ENCODE peak calls at places on chromosome 12, in six cellular contexts. G is fibroblast of lung, X is mammary epithelial cell, T is endodermal cell, Y is IMR-90, C is neural progenitor cell. M is an unnamed sample.

GRCh38 chr12:48979602-48980388 is 1.7 kb downstream of the WNT1 start:
- DNase-seq in C (peak; percentile 56), X (no peak), G (no peak), T (no peak), Y (no peak), M (peak; percentile 42)

GRCh38 chr12:3293446-3294161 is 197.4 kb upstream of the PRMT8 start:
- DNase-seq in Y (peak; percentile 55), T (no peak), X (peak; percentile 24), C (no peak), G (peak; percentile 62), M (peak; percentile 83)

GRCh38 chr12:3872800-3873636 is at the start of gene PARP11:
- DNase-seq in C (peak; percentile 98), G (peak; percentile 97), Y (peak; percentile 95), T (peak; percentile 99), X (peak; percentile 94), M (peak; percentile 100)

GRCh38 chr12:42932937-42933336 is 343.4 kb upstream of the PRICKLE1 start:
- DNase-seq in T (no peak), Y (no peak), G (no peak), X (no peak), C (no peak), M (no peak)

GRCh38 chr12:5013206-5013830 is 30.4 kb upstream of the KCNA5 start:
- DNase-seq in X (peak; percentile 5), C (no peak), T (no peak), G (peak; percentile 66), Y (no peak), M (no peak)

GRCh38 chr12:57475271-57476161 is 4.2 kb downstream of the ARHGAP9 start:
- DNase-seq in T (peak; percentile 87), X (no peak), C (peak; percentile 68), G (peak; percentile 26), Y (no peak), M (peak; percentile 70)

GRCh38 chr12:115710104-115710564 is 567.4 kb downstream of the MED13L start:
- DNase-seq in Y (peak; percentile 63), C (no peak), X (peak; percentile 21), T (peak; percentile 61), G (peak; percentile 64), M (peak; percentile 66)

GRCh38 chr12:63151898-63152700 is 1.1 kb upstream of the AVPR1A start:
- DNase-seq in C (peak; percentile 88), Y (peak; percentile 24), T (peak; percentile 93), X (peak; percentile 28), G (peak; percentile 38), M (peak; percentile 62)

GRCh38 chr12:58310828-58311273 is 369.5 kb downstream of the ATP23 start:
- DNase-seq in T (no peak), X (peak; percentile 97), Y (peak; percentile 99), C (no peak), G (peak; percentile 99), M (peak; percentile 97)

GRCh38 chr12:87266305-87266704 is 762.9 kb downstream of the C12orf50 start:
- DNase-seq in C (peak; percentile 17), Y (no peak), T (no peak), X (no peak), G (no peak), M (peak; percentile 21)

GRCh38 chr12:45259732-45260480 is 44.0 kb downstream of the ANO6 start:
- DNase-seq in Y (peak; percentile 84), G (peak; percentile 55), T (no peak), C (peak; percentile 50), X (peak; percentile 44), M (peak; percentile 70)

GRCh38 chr12:75550401-75550851 is 39.0 kb upstream of the KRR1 start:
- DNase-seq in G (peak; percentile 76), C (no peak), T (no peak), Y (peak; percentile 29), X (no peak), M (peak; percentile 6)

GRCh38 chr12:104249017-104249416 is 33.4 kb downstream of the TXNRD1 start:
- DNase-seq in T (no peak), X (no peak), C (no peak), G (no peak), Y (no peak), M (no peak)

GRCh38 chr12:46567667-46568066 is 195.1 kb upstream of the SLC38A2 start:
- DNase-seq in Y (no peak), C (no peak), T (no peak), X (no peak), G (no peak), M (no peak)

GRCh38 chr12:89316705-89317139 is 35.6 kb downstream of the DUSP6 start:
- DNase-seq in Y (no peak), C (peak; percentile 87), G (no peak), T (no peak), X (no peak), M (no peak)

GRCh38 chr12:81143057-81143456 is 65.2 kb downstream of the ACSS3 start:
- DNase-seq in X (no peak), C (no peak), Y (no peak), G (no peak), T (no peak), M (no peak)

GRCh38 chr12:131233737-131234474 is 280.2 kb downstream of the ADGRD1 start:
- DNase-seq in X (no peak), Y (no peak), T (no peak), C (no peak), G (no peak), M (no peak)

GRCh38 chr12:88634008-88634407 is 53.7 kb upstream of the KITLG start:
- DNase-seq in X (no peak), T (no peak), Y (no peak), C (no peak), G (no peak), M (no peak)

GRCh38 chr12:111954974-111955373 is 58.0 kb downstream of the TMEM116 start:
- DNase-seq in G (no peak), T (no peak), X (no peak), Y (no peak), C (no peak), M (no peak)

GRCh38 chr12:22974865-22975264 is 349.9 kb downstream of the ETNK1 start:
- DNase-seq in C (no peak), X (peak; percentile 79), Y (peak; percentile 94), T (no peak), G (peak; percentile 95), M (peak; percentile 96)

GRCh38 chr12:46382425-46382973 is 9.9 kb upstream of the SLC38A2 start:
- DNase-seq in C (no peak), Y (no peak), X (no peak), G (no peak), T (peak; percentile 68), M (peak; percentile 63)

GRCh38 chr12:3973269-3973884 is 100.2 kb upstream of the PARP11 start:
- DNase-seq in C (no peak), G (no peak), X (no peak), Y (no peak), T (no peak), M (no peak)

DNA sequence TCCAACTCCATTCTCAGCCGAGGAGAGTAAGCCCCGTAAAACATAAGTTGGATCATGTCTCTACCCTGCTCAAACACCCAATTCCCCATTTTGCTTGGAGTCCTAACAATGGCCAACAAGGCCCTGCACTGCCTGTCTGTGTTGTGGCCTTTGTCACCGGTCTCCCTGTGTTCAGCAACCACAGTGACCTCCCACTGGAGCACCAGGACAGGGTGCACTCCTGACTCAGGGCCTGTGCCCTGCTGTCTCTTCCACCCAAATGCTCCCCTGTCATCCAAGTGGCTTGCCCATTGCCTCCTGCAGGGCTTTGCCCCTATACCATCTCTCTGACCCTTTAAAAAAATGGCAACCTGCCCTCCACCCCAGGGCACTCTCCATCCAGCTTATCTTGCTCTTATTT is 4.4 kb upstream of the KRT85 start:
- DNase-seq in G (no peak), Y (no peak), T (no peak), C (no peak), X (no peak), M (no peak)
- H3K4me1 ChIP-seq in G (no peaks in the 10 kb centered on the region), Y (no peaks in the 10 kb centered on the region), T (no peaks in the 10 kb centered on the region), C (no peaks in the 10 kb centered on the region), X (peaks cover 3% of the 10 kb centered on the region), M (peaks cover 2% of the 10 kb centered on the region)

GRCh38 chr12:27304856-27305255 is 27.8 kb upstream of the BMAL2 start:
- DNase-seq in X (no peak), C (no peak), G (no peak), Y (no peak), T (no peak), M (no peak)
- H3K9ac ChIP-seq in X (no peak overlapping the region), C (no peak overlapping the region), G (no peak overlapping the region), Y (no peak overlapping the region), T (no peak overlapping the region), M (no peak overlapping the region)

GRCh38 chr12:67621112-67621511 is 27.4 kb upstream of the DYRK2 start:
- DNase-seq in X (peak; percentile 24), G (no peak), C (no peak), Y (no peak), T (no peak), M (no peak)

GRCh38 chr12:67618303-67618702 is 30.2 kb upstream of the DYRK2 start:
- DNase-seq in Y (no peak), G (no peak), X (no peak), C (no peak), T (no peak), M (no peak)

GRCh38 chr12:67621926-67622325 is 26.6 kb upstream of the DYRK2 start:
- DNase-seq in Y (no peak), X (no peak), T (no peak), C (no peak), G (no peak), M (no peak)

GRCh38 chr12:67623259-67623658 is 25.3 kb upstream of the DYRK2 start:
- DNase-seq in Y (no peak), G (no peak), X (no peak), C (no peak), T (no peak), M (no peak)

GRCh38 chr12:67617619-67618018 is 30.9 kb upstream of the DYRK2 start:
- DNase-seq in X (no peak), Y (no peak), C (peak; percentile 29), T (no peak), G (no peak), M (no peak)
- H3K27ac ChIP-seq in X (no peak overlapping the region), Y (no peak overlapping the region), C (no peak overlapping the region), T (no peak overlapping the region), G (no peak overlapping the region), M (no peak overlapping the region)

GRCh38 chr12:123121670-123122069 is 29.2 kb downstream of the PITPNM2 start:
- DNase-seq in T (no peak), C (no peak), X (no peak), Y (no peak), G (no peak), M (no peak)

GRCh38 chr12:123119808-123120207 is 31.1 kb downstream of the PITPNM2 start:
- DNase-seq in C (no peak), G (no peak), T (peak; percentile 36), X (no peak), Y (no peak), M (peak; percentile 8)

GRCh38 chr12:123120452-123121166 is 30.3 kb downstream of the PITPNM2 start:
- DNase-seq in G (no peak), X (no peak), Y (no peak), T (peak; percentile 46), C (no peak), M (peak; percentile 36)

GRCh38 chr12:123115409-123116111 is 35.3 kb downstream of the PITPNM2 start:
- DNase-seq in T (peak; percentile 50), G (peak; percentile 97), C (no peak), Y (peak; percentile 97), X (peak; percentile 71), M (peak; percentile 92)

DNA sequence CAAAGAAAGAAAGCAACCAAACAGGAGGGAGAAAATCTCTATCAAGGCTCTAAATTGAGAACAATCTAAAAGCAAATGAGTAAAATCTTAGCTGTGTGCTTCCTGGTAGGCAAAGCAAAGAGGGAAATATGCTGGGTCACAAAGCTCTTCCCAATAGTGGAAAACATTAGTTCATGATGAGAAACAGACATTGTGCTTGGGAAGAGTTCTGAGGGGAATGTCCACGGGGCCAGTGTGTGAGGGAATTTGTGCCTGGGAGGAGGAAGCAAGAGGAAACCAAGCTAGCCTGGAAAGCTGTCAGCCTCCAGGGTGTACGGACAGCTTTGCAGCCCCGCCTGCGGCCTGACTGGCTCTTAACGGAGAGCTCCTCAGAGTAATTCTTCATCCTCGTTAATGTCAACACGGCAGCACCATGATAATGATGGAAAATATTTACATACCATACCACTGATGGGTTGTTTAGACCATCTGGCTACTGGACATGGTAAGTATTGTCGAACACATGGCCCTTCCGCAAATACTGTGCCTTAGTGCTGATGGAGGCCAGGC is 32.4 kb downstream of the PITPNM2 start:
- DNase-seq in C (no peak), T (no peak), Y (peak; percentile 78), X (no peak), G (no peak), M (no peak)
- H3K4me1 ChIP-seq in C (no peaks in the 10 kb centered on the region), T (no peaks in the 10 kb centered on the region), Y (peaks cover 29% of the 10 kb centered on the region), X (peaks cover 12% of the 10 kb centered on the region), G (peaks cover 10% of the 10 kb centered on the region), M (peaks cover 19% of the 10 kb centered on the region)